ENCODE peak calls at places on chromosomes 1 and 21, in seven cellular contexts. One of them, this sample, is unnamed.
A peak's percentile ranks its signal among the peaks of the same experiment; 100 is the strongest.

GRCh38 chr1:223622132-223622842 is 43.2 kb downstream of the CAPN8 start:
- DNase-seq in endothelial cell: no peak
- DNase-seq in hepatocyte: peak; percentile 40
- DNase-seq in prostate gland: no peak
- DNase-seq in neural crest cell: no peak
- DNase-seq in BE2C: no peak
- DNase-seq in AG04450: no peak
- DNase-seq in this sample: no peak

GRCh38 chr1:228005511-228006033 is 1.2 kb upstream of the WNT3A start:
- DNase-seq in prostate gland: no peak
- DNase-seq in BE2C: no peak
- DNase-seq in neural crest cell: no peak
- DNase-seq in AG04450: no peak
- DNase-seq in hepatocyte: no peak
- DNase-seq in endothelial cell: no peak
- DNase-seq in this sample: peak; percentile 38

GRCh38 chr1:220386494-220387195 is 114.4 kb upstream of the RAB3GAP2 start:
- DNase-seq in neural crest cell: no peak
- DNase-seq in BE2C: no peak
- DNase-seq in AG04450: no peak
- DNase-seq in prostate gland: no peak
- DNase-seq in endothelial cell: no peak
- DNase-seq in hepatocyte: no peak
- DNase-seq in this sample: no peak

GRCh38 chr1:22494943-22495579 is 43.4 kb downstream of the ZBTB40 start:
- DNase-seq in AG04450: no peak
- DNase-seq in endothelial cell: no peak
- DNase-seq in BE2C: no peak
- DNase-seq in hepatocyte: no peak
- DNase-seq in neural crest cell: no peak
- DNase-seq in prostate gland: no peak
- DNase-seq in this sample: no peak

GRCh38 chr1:109151146-109151545 is 37.2 kb downstream of the ELAPOR1 start:
- DNase-seq in neural crest cell: peak; percentile 16
- DNase-seq in prostate gland: peak; percentile 27
- DNase-seq in BE2C: peak; percentile 34
- DNase-seq in hepatocyte: peak; percentile 56
- DNase-seq in endothelial cell: peak; percentile 37
- DNase-seq in AG04450: peak; percentile 44
- DNase-seq in this sample: peak; percentile 19

GRCh38 chr1:903305-903704 is 20.4 kb upstream of the SAMD11 start:
- DNase-seq in endothelial cell: no peak
- DNase-seq in hepatocyte: no peak
- DNase-seq in neural crest cell: no peak
- DNase-seq in AG04450: no peak
- DNase-seq in prostate gland: no peak
- DNase-seq in BE2C: no peak
- DNase-seq in this sample: no peak

GRCh38 chr1:19764848-19765247 is 34.9 kb downstream of the TMCO4 start:
- DNase-seq in endothelial cell: no peak
- DNase-seq in neural crest cell: no peak
- DNase-seq in BE2C: no peak
- DNase-seq in AG04450: no peak
- DNase-seq in hepatocyte: peak; percentile 39
- DNase-seq in prostate gland: no peak
- DNase-seq in this sample: no peak

GRCh38 chr1:173255214-173255813 is 48.2 kb upstream of the TNFSF4 start:
- DNase-seq in endothelial cell: peak; percentile 40
- DNase-seq in hepatocyte: peak; percentile 33
- DNase-seq in prostate gland: no peak
- DNase-seq in AG04450: peak; percentile 13
- DNase-seq in neural crest cell: peak; percentile 12
- DNase-seq in BE2C: peak; percentile 18
- DNase-seq in this sample: no peak

GRCh38 chr21:37168666-37169065 is 95.6 kb downstream of the TTC3 start:
- DNase-seq in prostate gland: no peak
- DNase-seq in neural crest cell: no peak
- DNase-seq in hepatocyte: no peak
- DNase-seq in BE2C: no peak
- DNase-seq in endothelial cell: no peak
- DNase-seq in AG04450: no peak
- DNase-seq in this sample: peak; percentile 75

GRCh38 chr1:67607699-67608098 is 77.3 kb upstream of the GADD45A start:
- DNase-seq in BE2C: no peak
- DNase-seq in hepatocyte: no peak
- DNase-seq in endothelial cell: no peak
- DNase-seq in neural crest cell: no peak
- DNase-seq in prostate gland: no peak
- DNase-seq in AG04450: no peak
- DNase-seq in this sample: no peak

GRCh38 chr1:49106438-49106837 is 329.7 kb upstream of the BEND5 start:
- DNase-seq in endothelial cell: no peak
- DNase-seq in hepatocyte: no peak
- DNase-seq in neural crest cell: no peak
- DNase-seq in AG04450: no peak
- DNase-seq in BE2C: no peak
- DNase-seq in prostate gland: no peak
- DNase-seq in this sample: no peak

GRCh38 chr1:224498574-224499170 is 64.1 kb upstream of the WDR26 start:
- DNase-seq in AG04450: no peak
- DNase-seq in endothelial cell: peak; percentile 44
- DNase-seq in prostate gland: peak; percentile 12
- DNase-seq in BE2C: no peak
- DNase-seq in neural crest cell: no peak
- DNase-seq in hepatocyte: peak; percentile 29
- DNase-seq in this sample: no peak

GRCh38 chr1:241253491-241253890 is 103.5 kb downstream of the RGS7 start:
- DNase-seq in BE2C: no peak
- DNase-seq in neural crest cell: no peak
- DNase-seq in prostate gland: no peak
- DNase-seq in endothelial cell: no peak
- DNase-seq in AG04450: no peak
- DNase-seq in hepatocyte: no peak
- DNase-seq in this sample: no peak

GRCh38 chr1:206808615-206809014 is 36.3 kb upstream of the IL10 start:
- DNase-seq in prostate gland: no peak
- DNase-seq in endothelial cell: peak; percentile 39
- DNase-seq in hepatocyte: peak; percentile 41
- DNase-seq in BE2C: peak; percentile 33
- DNase-seq in AG04450: no peak
- DNase-seq in neural crest cell: no peak
- DNase-seq in this sample: no peak

GRCh38 chr1:247760456-247760855 is at the start of gene OR1C1:
- DNase-seq in AG04450: no peak
- DNase-seq in BE2C: no peak
- DNase-seq in endothelial cell: no peak
- DNase-seq in prostate gland: no peak
- DNase-seq in neural crest cell: no peak
- DNase-seq in hepatocyte: no peak
- DNase-seq in this sample: no peak

GRCh38 chr1:11731719-11732283 is 4.1 kb upstream of the AGTRAP start:
- DNase-seq in prostate gland: peak; percentile 77
- DNase-seq in endothelial cell: peak; percentile 38
- DNase-seq in neural crest cell: peak; percentile 21
- DNase-seq in hepatocyte: peak; percentile 78
- DNase-seq in AG04450: peak; percentile 37
- DNase-seq in BE2C: peak; percentile 50
- DNase-seq in this sample: peak; percentile 80

GRCh38 chr1:206012086-206012859 is 9.1 kb upstream of the RAB7B start:
- DNase-seq in neural crest cell: no peak
- DNase-seq in AG04450: no peak
- DNase-seq in endothelial cell: no peak
- DNase-seq in prostate gland: no peak
- DNase-seq in hepatocyte: peak; percentile 40
- DNase-seq in BE2C: peak; percentile 33
- DNase-seq in this sample: peak; percentile 84

GRCh38 chr21:17602874-17603273 is 9.8 kb downstream of the BTG3 start:
- DNase-seq in prostate gland: no peak
- DNase-seq in hepatocyte: no peak
- DNase-seq in endothelial cell: no peak
- DNase-seq in BE2C: no peak
- DNase-seq in neural crest cell: no peak
- DNase-seq in AG04450: no peak
- DNase-seq in this sample: no peak

GRCh38 chr1:110214454-110215404 is 4.6 kb downstream of the KCNC4 start:
- DNase-seq in AG04450: no peak
- DNase-seq in endothelial cell: no peak
- DNase-seq in prostate gland: peak; percentile 39
- DNase-seq in BE2C: peak; percentile 53
- DNase-seq in neural crest cell: no peak
- DNase-seq in hepatocyte: peak; percentile 43
- DNase-seq in this sample: no peak

GRCh38 chr1:19477284-19478240 is 7.8 kb downstream of the CAPZB start:
- DNase-seq in endothelial cell: no peak
- DNase-seq in neural crest cell: no peak
- DNase-seq in AG04450: no peak
- DNase-seq in hepatocyte: no peak
- DNase-seq in BE2C: no peak
- DNase-seq in prostate gland: no peak
- DNase-seq in this sample: no peak

GRCh38 chr1:209549384-209550001 is 34.0 kb upstream of the CAMK1G start:
- DNase-seq in neural crest cell: peak; percentile 17
- DNase-seq in endothelial cell: peak; percentile 22
- DNase-seq in hepatocyte: peak; percentile 33
- DNase-seq in AG04450: no peak
- DNase-seq in BE2C: peak; percentile 30
- DNase-seq in prostate gland: no peak
- DNase-seq in this sample: no peak

GRCh38 chr1:3315399-3315798 is 139.1 kb upstream of the ARHGEF16 start:
- DNase-seq in neural crest cell: no peak
- DNase-seq in prostate gland: no peak
- DNase-seq in endothelial cell: no peak
- DNase-seq in BE2C: no peak
- DNase-seq in AG04450: no peak
- DNase-seq in hepatocyte: no peak
- DNase-seq in this sample: no peak

GRCh38 chr1:91502882-91503184 is 2.2 kb downstream of the CDC7 start:
- DNase-seq in BE2C: peak; percentile 13
- DNase-seq in prostate gland: no peak
- DNase-seq in endothelial cell: no peak
- DNase-seq in AG04450: no peak
- DNase-seq in neural crest cell: no peak
- DNase-seq in hepatocyte: peak; percentile 11
- DNase-seq in this sample: no peak

GRCh38 chr21:36323032-36323431 is 3.0 kb downstream of the MORC3 start:
- DNase-seq in neural crest cell: no peak
- DNase-seq in BE2C: no peak
- DNase-seq in endothelial cell: no peak
- DNase-seq in prostate gland: no peak
- DNase-seq in AG04450: no peak
- DNase-seq in hepatocyte: no peak
- DNase-seq in this sample: no peak

GRCh38 chr1:207993477-207994445 is 82.8 kb upstream of the CD34 start:
- DNase-seq in BE2C: peak; percentile 31
- DNase-seq in neural crest cell: no peak
- DNase-seq in hepatocyte: no peak
- DNase-seq in prostate gland: no peak
- DNase-seq in endothelial cell: peak; percentile 12
- DNase-seq in AG04450: no peak
- DNase-seq in this sample: no peak
- TF ChIP-seq CTCF in BE2C: peak; percentile 72
- TF ChIP-seq CTCF in neural crest cell: peak; percentile 46
- TF ChIP-seq CTCF in hepatocyte: peak; percentile 20
- TF ChIP-seq CTCF in prostate gland: no peak
- TF ChIP-seq CTCF in endothelial cell: peak; percentile 47
- TF ChIP-seq CTCF in AG04450: peak; percentile 40
- TF ChIP-seq CTCF in this sample: no peak

DNA sequence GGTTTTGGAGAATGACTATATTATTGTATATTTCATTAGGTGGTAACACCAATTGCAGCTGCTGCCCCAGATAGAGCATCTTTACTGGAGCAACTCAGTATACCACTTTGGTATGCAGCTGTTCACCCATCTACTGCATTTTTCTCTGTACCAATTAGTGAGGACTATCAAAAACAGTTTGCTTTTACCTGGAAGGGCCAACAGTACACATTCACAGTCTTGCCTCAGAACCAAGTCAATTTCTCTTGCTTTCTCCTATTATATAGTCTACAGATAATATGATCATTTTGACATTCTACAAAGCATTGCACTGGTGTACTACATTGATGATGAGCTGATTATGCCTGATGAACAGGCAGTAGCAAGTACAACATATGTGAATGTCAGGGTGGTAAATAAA is 99.3 kb downstream of the PTPRU start:
- DNase-seq in hepatocyte: no peak
- DNase-seq in prostate gland: no peak
- DNase-seq in AG04450: no peak
- DNase-seq in neural crest cell: no peak
- DNase-seq in endothelial cell: no peak
- DNase-seq in BE2C: no peak
- DNase-seq in this sample: no peak
- TF ChIP-seq CTCF in hepatocyte: no peak
- TF ChIP-seq CTCF in prostate gland: no peak
- TF ChIP-seq CTCF in AG04450: no peak
- TF ChIP-seq CTCF in neural crest cell: no peak
- TF ChIP-seq CTCF in endothelial cell: no peak
- TF ChIP-seq CTCF in BE2C: no peak
- TF ChIP-seq CTCF in this sample: no peak

DNA sequence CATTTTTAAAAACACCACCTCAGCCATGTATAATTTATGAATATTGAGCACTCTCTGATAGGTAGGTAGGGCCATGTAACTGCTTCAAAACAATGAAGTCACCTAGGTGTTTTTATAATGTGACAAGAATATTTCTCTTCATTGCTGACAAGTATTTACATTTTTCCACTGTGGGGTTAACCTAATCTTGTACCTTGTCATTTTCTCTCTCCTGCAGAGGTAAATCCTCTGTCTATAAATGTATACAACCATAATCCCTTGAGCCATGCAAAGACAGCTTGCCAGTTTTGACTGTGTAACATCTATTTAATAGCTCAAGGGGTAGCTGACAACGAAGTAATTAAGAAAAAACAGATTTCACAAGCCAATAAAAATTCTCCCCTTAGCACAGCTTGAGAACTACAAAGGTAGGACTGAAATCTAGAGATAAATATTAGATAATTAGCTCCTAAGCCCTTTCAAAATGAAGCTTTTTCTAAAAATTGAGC is 137.6 kb upstream of the POGK start:
- DNase-seq in BE2C: no peak
- DNase-seq in hepatocyte: no peak
- DNase-seq in endothelial cell: no peak
- DNase-seq in prostate gland: no peak
- DNase-seq in neural crest cell: no peak
- DNase-seq in AG04450: no peak
- DNase-seq in this sample: no peak
- TF ChIP-seq CTCF in BE2C: no peak
- TF ChIP-seq CTCF in hepatocyte: no peak
- TF ChIP-seq CTCF in endothelial cell: no peak
- TF ChIP-seq CTCF in prostate gland: no peak
- TF ChIP-seq CTCF in neural crest cell: no peak
- TF ChIP-seq CTCF in AG04450: no peak
- TF ChIP-seq CTCF in this sample: no peak

DNA sequence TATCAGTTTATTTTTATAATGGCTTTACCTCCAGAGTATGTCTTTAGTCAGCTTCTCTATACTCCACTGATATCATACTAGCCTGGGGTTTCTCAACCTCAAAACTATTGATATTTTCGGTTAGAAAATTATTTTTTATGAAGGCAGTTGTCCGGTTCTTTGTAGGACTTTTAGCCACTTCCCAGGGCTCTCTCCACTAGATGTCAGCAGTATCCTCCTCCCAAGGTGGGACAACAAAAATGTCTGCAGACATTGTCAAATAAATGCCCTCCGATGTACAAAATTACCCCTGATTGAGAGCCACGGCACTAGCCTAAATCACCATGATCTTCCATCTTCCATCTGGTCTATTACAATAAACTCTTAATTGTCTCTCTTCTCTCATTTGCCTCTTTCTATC is 4.1 kb upstream of the GRIK1 start:
- DNase-seq in endothelial cell: peak; percentile 24
- DNase-seq in hepatocyte: no peak
- DNase-seq in neural crest cell: no peak
- DNase-seq in prostate gland: no peak
- DNase-seq in AG04450: no peak
- DNase-seq in BE2C: no peak
- DNase-seq in this sample: no peak
- TF ChIP-seq CTCF in endothelial cell: no peak
- TF ChIP-seq CTCF in hepatocyte: peak; percentile 34
- TF ChIP-seq CTCF in neural crest cell: peak; percentile 28
- TF ChIP-seq CTCF in prostate gland: no peak
- TF ChIP-seq CTCF in AG04450: no peak
- TF ChIP-seq CTCF in BE2C: peak; percentile 6
- TF ChIP-seq CTCF in this sample: no peak

This sample was measured in psoas muscle.